ENCODE peak calls at places on chromosomes 12 and 14, in nine cellular contexts. L is PC-3, G is foreskin fibroblast, X is IMR-90, I is GM20000, W is thyroid gland, H is WTC11, J is PC-9, O is lower lobe of right lung. A is an unnamed sample.

GRCh38 chr12:12722351-12723146 is 5.4 kb downstream of the CDKN1B start:
- DNase-seq in L (peak), G (no peak), X (peak), I (peak), W (no peak), H (no peak), J (no peak), O (no peak), A (no peak)

GRCh38 chr12:9940370-9940769 is 8.2 kb upstream of the CLEC2A start:
- DNase-seq in L (peak), G (no peak), X (peak), I (no peak), W (no peak), H (no peak), J (no peak), O (no peak), A (peak)

GRCh38 chr14:24436355-24437019 is 6.1 kb downstream of the SDR39U1 start:
- DNase-seq in L (peak), G (peak), X (peak), I (peak), W (peak), H (no peak), J (peak), O (no peak), A (peak)

GRCh38 chr14:55212611-55213010 is 21.2 kb upstream of the DLGAP5 start:
- DNase-seq in L (no peak), G (no peak), X (no peak), I (no peak), W (no peak), H (no peak), J (no peak), O (no peak), A (no peak)

GRCh38 chr12:28024231-28024995 is 51.9 kb upstream of the PTHLH start:
- DNase-seq in L (peak), G (peak), X (peak), I (no peak), W (no peak), H (no peak), J (no peak), O (no peak), A (peak)

GRCh38 chr12:109544955-109545531 is 28.3 kb downstream of the MMAB start:
- DNase-seq in L (peak), G (peak), X (peak), I (no peak), W (no peak), H (no peak), J (peak), O (no peak), A (peak)

GRCh38 chr12:112837629-112838191 is 46.2 kb downstream of the RPH3A start:
- DNase-seq in L (peak), G (peak), X (peak), I (no peak), W (no peak), H (no peak), J (peak), O (no peak), A (no peak)

GRCh38 chr14:69345402-69345801 is 52.7 kb downstream of the ERH start:
- DNase-seq in L (no peak), G (no peak), X (no peak), I (no peak), W (no peak), H (no peak), J (no peak), O (no peak), A (no peak)

GRCh38 chr14:89310211-89310610 is 106.8 kb downstream of the FOXN3 start:
- DNase-seq in L (no peak), G (no peak), X (no peak), I (no peak), W (no peak), H (no peak), J (no peak), O (no peak), A (no peak)

GRCh38 chr12:100987552-100988277 is 193.1 kb downstream of the ANO4 start:
- DNase-seq in L (peak), G (peak), X (peak), I (peak), W (no peak), H (peak), J (peak), O (no peak), A (peak)

GRCh38 chr14:67010602-67011001 is 178.6 kb upstream of the GARIN2 start:
- DNase-seq in L (no peak), G (no peak), X (no peak), I (no peak), W (no peak), H (no peak), J (no peak), O (no peak), A (no peak)

GRCh38 chr12:120825337-120825736 is 78.8 kb downstream of the SPPL3 start:
- DNase-seq in L (no peak), G (no peak), X (no peak), I (no peak), W (no peak), H (no peak), J (no peak), O (no peak), A (no peak)

GRCh38 chr12:9925746-9926393 is 6.3 kb downstream of the CLEC2A start:
- DNase-seq in L (peak), G (peak), X (peak), I (peak), W (no peak), H (peak), J (no peak), O (no peak), A (peak)

GRCh38 chr12:3381059-3382047 is 109.7 kb upstream of the PRMT8 start:
- DNase-seq in L (no peak), G (peak), X (no peak), I (no peak), W (peak), H (no peak), J (no peak), O (no peak), A (no peak)

GRCh38 chr12:51622564-51622963 is 31.5 kb downstream of the SCN8A start:
- DNase-seq in L (peak), G (peak), X (peak), I (no peak), W (no peak), H (no peak), J (no peak), O (no peak), A (peak)

GRCh38 chr12:5489760-5490432 is 58.0 kb downstream of the NTF3 start:
- DNase-seq in L (no peak), G (peak), X (no peak), I (no peak), W (no peak), H (no peak), J (no peak), O (no peak), A (no peak)

GRCh38 chr14:75279739-75280447 is 1.3 kb downstream of the FOS start:
- DNase-seq in L (no peak), G (no peak), X (peak), I (no peak), W (no peak), H (peak), J (no peak), O (peak), A (no peak)

GRCh38 chr12:80707126-80707829 is at the start of gene MYF6:
- DNase-seq in L (no peak), G (no peak), X (no peak), I (no peak), W (no peak), H (no peak), J (no peak), O (no peak), A (no peak)

GRCh38 chr12:108394196-108394595 is 55.1 kb upstream of the CMKLR1 start:
- DNase-seq in L (no peak), G (peak), X (no peak), I (no peak), W (no peak), H (no peak), J (no peak), O (no peak), A (no peak)

GRCh38 chr14:105540811-105541210 is 14.4 kb downstream of the TMEM121 start:
- DNase-seq in L (no peak), G (no peak), X (no peak), I (no peak), W (no peak), H (no peak), J (no peak), O (no peak), A (no peak)

GRCh38 chr14:82537831-82538230 is 1004.2 kb upstream of the SEL1L start:
- DNase-seq in L (no peak), G (peak), X (no peak), I (no peak), W (no peak), H (no peak), J (no peak), O (no peak), A (no peak)

GRCh38 chr12:86196465-86196864 is 59.7 kb downstream of the MGAT4C start:
- DNase-seq in L (no peak), G (no peak), X (no peak), I (no peak), W (no peak), H (no peak), J (no peak), O (no peak), A (no peak)

GRCh38 chr12:46660719-46661118 is 165.1 kb downstream of the SLC38A4 start:
- DNase-seq in L (no peak), G (peak), X (peak), I (no peak), W (no peak), H (no peak), J (no peak), O (no peak), A (no peak)

GRCh38 chr12:122825773-122826724 is 9.2 kb upstream of the HIP1R start:
- DNase-seq in L (peak), G (peak), X (no peak), I (no peak), W (peak), H (no peak), J (no peak), O (peak), A (no peak)

GRCh38 chr12:121915841-121916321 is 2.5 kb upstream of the CFAP251 start:
- DNase-seq in L (no peak), G (peak), X (peak), I (no peak), W (no peak), H (no peak), J (no peak), O (no peak), A (no peak)

GRCh38 chr12:112097641-112098040 is 10.9 kb downstream of the NAA25 start:
- DNase-seq in L (peak), G (peak), X (no peak), I (no peak), W (no peak), H (no peak), J (no peak), O (no peak), A (no peak)

GRCh38 chr14:104820669-104821228 is 19.8 kb downstream of the ZBTB42 start:
- DNase-seq in L (no peak), G (peak), X (peak), I (no peak), W (peak), H (peak), J (peak), O (peak), A (peak)

GRCh38 chr14:91456283-91456682 is 38.7 kb upstream of the CCDC88C start:
- DNase-seq in L (no peak), G (no peak), X (no peak), I (no peak), W (no peak), H (no peak), J (no peak), O (no peak), A (no peak)

GRCh38 chr12:52395761-52396434 is 10.2 kb downstream of the KRT82 start:
- DNase-seq in L (peak), G (peak), X (no peak), I (no peak), W (no peak), H (peak), J (peak), O (no peak), A (no peak)

GRCh38 chr12:45934956-45935355 is 55.4 kb downstream of the SCAF11 start:
- DNase-seq in L (no peak), G (no peak), X (no peak), I (no peak), W (no peak), H (no peak), J (no peak), O (no peak), A (no peak)

GRCh38 chr14:35390577-35391387 is 13.8 kb downstream of the NFKBIA start:
- DNase-seq in L (peak), G (peak), X (no peak), I (no peak), W (no peak), H (no peak), J (peak), O (no peak), A (peak)

DNA sequence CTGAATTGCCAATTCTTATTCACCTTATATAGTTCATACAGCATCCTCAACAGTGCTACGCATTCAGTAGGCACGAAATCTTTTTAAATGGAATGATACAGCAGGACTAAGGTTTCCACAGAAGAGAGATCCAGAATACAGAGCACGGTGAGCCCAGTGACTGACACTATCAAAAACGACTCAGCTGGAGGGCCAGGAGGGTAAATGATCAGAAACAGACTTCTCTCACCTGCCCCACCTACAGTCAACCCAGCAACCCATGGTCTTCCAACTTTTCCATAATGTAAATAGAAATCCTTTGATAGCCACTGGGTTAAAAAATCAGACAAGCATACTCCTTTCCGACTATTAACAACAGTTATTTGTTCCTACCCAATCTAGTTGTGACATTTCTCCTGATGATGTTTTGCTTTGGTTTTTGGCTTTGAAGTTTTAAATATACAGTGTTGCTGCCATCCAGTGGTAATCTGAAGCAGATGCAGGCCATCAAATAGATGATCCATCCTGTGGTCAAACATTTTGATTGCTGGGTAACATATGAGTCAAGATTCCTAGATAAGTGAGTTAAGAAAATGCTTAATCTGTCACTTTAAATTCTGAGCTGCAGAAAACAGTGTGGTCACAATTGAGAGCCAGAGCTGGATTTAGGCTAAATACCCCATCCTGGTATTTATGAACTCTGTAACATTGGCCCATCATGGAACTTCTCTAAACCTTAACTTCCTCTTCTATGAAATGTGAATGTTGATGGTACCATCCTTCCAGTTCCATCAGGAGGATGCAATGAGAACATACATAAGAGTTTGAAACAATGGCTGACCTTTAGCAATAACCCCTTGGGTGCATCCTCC is 42.0 kb downstream of the GPHB5 start:
- DNase-seq in L (peak), G (peak), X (peak), I (peak), W (no peak), H (no peak), J (peak), O (no peak), A (peak)
- TF ChIP-seq CTCF in L (peak), G (peak), X (peak), I (peak), W (peak), H (peak), J (peak), O (peak), A (peak)

GRCh38 chr12:98644433-98644711 is 216 bp downstream of the IKBIP start:
- DNase-seq in L (no peak), G (peak), X (no peak), I (peak), W (no peak), H (peak), J (no peak), O (no peak), A (peak)
- TF ChIP-seq CTCF in L (peak), G (no peak), X (peak), I (no peak), W (no peak), H (no peak), J (no peak), O (no peak), A (peak)

DNA sequence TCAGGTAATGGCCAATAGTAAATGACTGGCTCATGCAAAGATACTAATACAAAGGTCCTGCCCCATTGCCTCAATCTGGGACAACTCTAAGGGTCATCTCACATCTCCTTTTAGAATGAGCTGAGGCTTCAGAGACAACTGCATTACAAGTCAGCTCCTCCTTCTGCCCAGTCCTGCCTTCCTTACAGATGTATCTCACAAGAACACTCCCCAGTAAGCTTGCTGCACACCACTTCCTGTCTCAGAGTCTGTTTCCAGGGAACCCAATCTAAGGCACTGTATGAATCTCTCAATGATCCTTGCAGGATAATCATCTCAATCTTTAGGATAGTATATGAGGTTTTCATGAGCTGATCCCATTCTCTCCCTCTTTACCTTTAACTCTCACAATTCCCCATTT is 57.8 kb upstream of the ZDHHC17 start:
- DNase-seq in L (peak), G (peak), X (peak), I (no peak), W (no peak), H (no peak), J (no peak), O (no peak), A (peak)
- TF ChIP-seq CTCF in L (no peak), G (no peak), X (no peak), I (no peak), W (no peak), H (no peak), J (no peak), O (no peak), A (no peak)

GRCh38 chr14:29089849-29090248 is 323.3 kb downstream of the FOXG1 start:
- DNase-seq in L (no peak), G (no peak), X (no peak), I (no peak), W (no peak), H (no peak), J (no peak), O (no peak), A (no peak)

GRCh38 chr14:29085546-29085945 is 319.0 kb downstream of the FOXG1 start:
- DNase-seq in L (peak), G (peak), X (peak), I (no peak), W (no peak), H (no peak), J (no peak), O (no peak), A (no peak)
- TF ChIP-seq CTCF in L (peak), G (peak), X (peak), I (no peak), W (no peak), H (peak), J (no peak), O (no peak), A (peak)

DNA sequence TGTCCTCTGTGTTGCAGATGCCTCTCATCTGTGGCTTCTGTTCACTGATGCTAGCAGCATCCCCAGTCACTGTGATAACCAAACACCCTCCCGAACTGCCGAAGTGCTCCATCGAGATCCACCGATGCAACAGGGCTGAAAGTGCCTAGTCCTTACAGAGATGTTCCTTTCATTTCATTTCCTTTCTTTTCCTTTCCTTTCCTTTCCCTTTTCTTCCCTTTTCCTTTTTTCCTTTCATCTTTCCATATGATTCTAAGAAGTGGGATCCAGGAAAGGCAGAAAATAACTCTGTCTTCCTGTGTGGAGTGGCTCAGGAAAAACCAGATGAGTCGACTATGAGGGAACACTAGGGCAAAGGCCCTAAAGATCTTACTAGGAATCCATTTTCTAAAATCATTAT is 26.7 kb downstream of the FGF6 start:
- DNase-seq in L (no peak), G (no peak), X (no peak), I (no peak), W (no peak), H (no peak), J (no peak), O (no peak), A (no peak)
- TF ChIP-seq CTCF in L (no peak), G (no peak), X (no peak), I (no peak), W (no peak), H (no peak), J (no peak), O (no peak), A (no peak)

DNA sequence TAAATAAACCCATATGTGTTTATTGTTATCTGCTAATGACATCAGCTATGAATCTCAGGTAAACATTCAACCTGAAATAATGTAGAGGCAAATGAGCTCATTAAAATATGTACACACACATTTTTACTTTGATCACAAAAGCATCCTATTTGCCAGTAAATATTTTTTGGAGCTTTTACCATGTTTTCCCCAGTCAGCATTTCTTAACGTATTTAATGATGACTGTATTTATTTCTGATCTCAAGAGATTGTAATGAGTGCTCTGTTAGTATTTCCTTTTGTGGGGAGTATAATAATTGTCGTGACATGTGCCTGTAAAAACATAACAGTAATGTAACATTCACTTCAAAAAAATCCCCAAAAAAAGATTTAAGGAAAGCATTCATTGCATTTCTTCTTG is 52.1 kb downstream of the FRMD6 start:
- DNase-seq in L (no peak), G (no peak), X (no peak), I (no peak), W (no peak), H (no peak), J (no peak), O (no peak), A (no peak)
- TF ChIP-seq CTCF in L (no peak), G (no peak), X (no peak), I (no peak), W (no peak), H (no peak), J (no peak), O (no peak), A (no peak)

DNA sequence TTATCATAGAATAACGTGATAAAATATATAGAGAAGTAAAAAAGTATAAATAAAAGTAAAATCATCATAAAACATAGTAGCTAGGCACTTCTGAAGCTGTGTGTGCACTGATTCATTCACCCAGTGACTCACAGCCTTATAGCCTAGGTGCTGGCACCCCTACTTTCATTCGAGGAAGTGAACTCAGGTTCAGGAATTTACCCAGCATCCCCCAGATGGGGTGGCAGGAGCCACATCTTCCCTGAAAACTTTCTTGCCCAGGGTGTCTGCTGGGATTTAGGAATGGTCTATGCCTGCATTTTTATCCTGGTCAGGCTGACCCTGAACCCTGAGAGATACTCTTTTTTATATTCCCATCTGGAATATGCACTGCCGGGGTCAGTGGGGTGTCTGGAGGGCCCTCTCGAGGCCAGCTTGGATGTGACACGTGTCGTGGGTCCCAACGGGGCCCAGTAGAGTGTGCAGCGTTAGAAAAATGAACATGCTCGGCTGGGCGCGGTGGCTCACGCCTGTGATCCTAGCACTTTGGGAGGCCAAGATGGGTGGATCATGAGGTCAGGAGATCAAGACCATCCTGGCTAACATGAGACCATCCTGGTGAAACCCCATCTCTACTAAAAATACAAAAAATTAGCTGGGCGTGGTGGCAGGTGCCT is 75.8 kb downstream of the AACS start:
- DNase-seq in L (peak), G (peak), X (peak), I (no peak), W (no peak), H (no peak), J (peak), O (no peak), A (peak)
- TF ChIP-seq CTCF in L (no peak), G (no peak), X (no peak), I (no peak), W (no peak), H (no peak), J (no peak), O (no peak), A (peak)

GRCh38 chr14:72104011-72104613 is 171.9 kb downstream of the RGS6 start:
- DNase-seq in L (peak), G (no peak), X (no peak), I (peak), W (no peak), H (peak), J (no peak), O (peak), A (no peak)
- TF ChIP-seq CTCF in L (peak), G (peak), X (peak), I (peak), W (no peak), H (peak), J (peak), O (peak), A (peak)